ENCODE peak calls at places on chromosomes 6 and 20, in eight cellular contexts. D is SK-N-SH, J is GM23248, Z is OCI-LY7, C is GM23338, P is PC-3, T is hepatocyte, U is HCT116. S is an unnamed sample. For H3K9me2, the result is how much of the 10 kb centered on the place peaks cover.

GRCh38 chr6:132712366-132712765 is 1.5 kb downstream of the VNN1 start:
- DNase-seq in T (no peak), C (peak), J (peak), P (peak), U (no peak), D (no peak), Z (no peak), S (no peak)

GRCh38 chr20:46954490-46955038 is 59.9 kb downstream of the EYA2 start:
- DNase-seq in D (no peak), T (peak), U (no peak), P (peak), J (peak), C (no peak), Z (no peak), S (no peak)

GRCh38 chr6:129342243-129342642 is 367.7 kb downstream of the ARHGAP18 start:
- DNase-seq in J (peak), Z (no peak), D (no peak), U (no peak), T (no peak), P (no peak), C (no peak), S (no peak)

GRCh38 chr6:3139090-3139903 is 18.0 kb downstream of the TUBB2A start:
- DNase-seq in C (no peak), P (peak), U (no peak), J (peak), T (peak), D (no peak), Z (peak), S (no peak)

GRCh38 chr6:28522594-28523557 is 2.8 kb upstream of the GPX5 start:
- DNase-seq in U (no peak), J (no peak), P (no peak), D (no peak), Z (no peak), T (no peak), C (peak), S (no peak)

GRCh38 chr20:8654486-8654885 is 414.4 kb upstream of the PLCB4 start:
- DNase-seq in J (no peak), U (no peak), D (no peak), T (no peak), P (no peak), Z (no peak), C (no peak), S (no peak)

GRCh38 chr6:5997420-5998093 is 9.2 kb downstream of the NRN1 start:
- DNase-seq in T (no peak), D (peak), P (no peak), U (no peak), Z (peak), C (peak), J (peak), S (peak)

GRCh38 chr6:39490120-39490519 is 167.6 kb upstream of the KCNK16 start:
- DNase-seq in P (no peak), D (no peak), U (no peak), C (no peak), Z (no peak), T (no peak), J (no peak), S (no peak)

GRCh38 chr6:107786709-107787588 is 37.2 kb downstream of the SCML4 start:
- DNase-seq in D (no peak), T (no peak), J (no peak), Z (peak), C (no peak), P (no peak), U (no peak), S (peak)

GRCh38 chr6:16286151-16286522 is 47.8 kb downstream of the GMPR start:
- DNase-seq in Z (peak), J (peak), D (peak), T (peak), U (peak), P (peak), C (peak), S (peak)

GRCh38 chr6:159726196-159726917 is 949 bp upstream of the WTAP start:
- DNase-seq in J (no peak), C (no peak), D (no peak), T (no peak), P (peak), Z (no peak), U (no peak), S (no peak)

GRCh38 chr6:52539607-52540006 is 37.3 kb downstream of the TRAM2 start:
- DNase-seq in U (no peak), D (no peak), Z (no peak), J (peak), C (no peak), T (no peak), P (peak), S (no peak)

GRCh38 chr20:10536531-10536930 is 101.4 kb downstream of the SLX4IP start:
- DNase-seq in C (peak), T (peak), J (no peak), D (no peak), P (peak), Z (peak), U (no peak), S (peak)

GRCh38 chr20:1185781-1186334 is 1.1 kb upstream of the TMEM74B start:
- DNase-seq in P (peak), Z (peak), C (peak), T (peak), U (peak), J (peak), D (peak), S (peak)

GRCh38 chr6:56730663-56731529 is 88.2 kb upstream of the DST start:
- DNase-seq in J (peak), P (peak), Z (no peak), U (no peak), T (peak), D (no peak), C (no peak), S (no peak)

GRCh38 chr6:99613398-99613704 is 6.7 kb downstream of the PRDM13 start:
- DNase-seq in D (peak), Z (peak), U (no peak), T (peak), P (no peak), C (peak), J (peak), S (peak)

GRCh38 chr20:63051911-63052310 is 45.1 kb upstream of the BHLHE23 start:
- DNase-seq in T (no peak), C (no peak), Z (no peak), P (no peak), U (no peak), J (no peak), D (no peak), S (no peak)

GRCh38 chr6:106903299-106903698 is 71.2 kb downstream of the CD24 start:
- DNase-seq in T (no peak), U (no peak), J (no peak), P (no peak), D (no peak), Z (no peak), C (peak), S (no peak)

GRCh38 chr6:17584241-17584803 is 15.8 kb upstream of the FAM8A1 start:
- DNase-seq in D (peak), T (peak), J (peak), U (peak), Z (peak), C (peak), P (peak), S (peak)

GRCh38 chr6:156820089-156820798 is 43.1 kb downstream of the ARID1B start:
- DNase-seq in U (no peak), P (no peak), C (peak), Z (no peak), D (no peak), J (no peak), T (no peak), S (no peak)

GRCh38 chr6:15901141-15902115 is 227.5 kb upstream of the MYLIP start:
- DNase-seq in C (no peak), J (no peak), D (no peak), T (peak), P (no peak), Z (peak), U (no peak), S (peak)

GRCh38 chr6:96939019-96939805 is 14.7 kb downstream of the KLHL32 start:
- DNase-seq in J (peak), T (no peak), D (peak), U (peak), P (peak), C (no peak), Z (no peak), S (no peak)

GRCh38 chr6:158803733-158804143 is 15.4 kb downstream of the EZR start:
- DNase-seq in P (peak), U (no peak), C (peak), Z (peak), D (no peak), J (no peak), T (no peak), S (peak)

GRCh38 chr6:7424967-7425807 is 35.6 kb downstream of the RIOK1 start:
- DNase-seq in C (peak), U (peak), D (peak), P (peak), Z (peak), J (peak), T (peak), S (no peak)

GRCh38 chr6:152669894-152670293 is 27.8 kb upstream of the MYCT1 start:
- DNase-seq in P (peak), Z (peak), C (peak), J (peak), U (peak), D (peak), T (no peak), S (no peak)

GRCh38 chr6:22892452-22892851 is 323.1 kb downstream of the HDGFL1 start:
- DNase-seq in T (peak), P (peak), Z (no peak), D (no peak), U (no peak), C (no peak), J (peak), S (no peak)

GRCh38 chr20:47506335-47506734 is 4.6 kb downstream of the NCOA3 start:
- DNase-seq in C (no peak), J (no peak), T (no peak), U (no peak), P (peak), D (no peak), Z (no peak), S (no peak)

GRCh38 chr6:157020398-157021266 is 243.5 kb downstream of the ARID1B start:
- DNase-seq in C (peak), P (peak), D (peak), Z (peak), U (peak), J (peak), T (peak), S (peak)

GRCh38 chr6:42460892-42461291 is 9.2 kb upstream of the TRERF1 start:
- DNase-seq in D (no peak), P (no peak), Z (no peak), U (no peak), T (no peak), C (no peak), J (peak), S (no peak)

GRCh38 chr6:127435717-127436220 is 23.4 kb downstream of the KIAA0408 start:
- DNase-seq in U (no peak), Z (no peak), T (no peak), J (no peak), D (no peak), C (no peak), P (no peak), S (no peak)

GRCh38 chr20:33043731-33044181 is 9.9 kb upstream of the BPIFB3 start:
- DNase-seq in U (no peak), Z (no peak), P (no peak), C (no peak), T (no peak), D (no peak), J (no peak), S (no peak)

GRCh38 chr6:46796842-46797241 is 3.7 kb downstream of the MEP1A start:
- DNase-seq in U (no peak), C (no peak), Z (no peak), D (no peak), P (peak), J (no peak), T (no peak), S (no peak)

GRCh38 chr20:57509665-57510237 is 15.2 kb downstream of the CTCFL start:
- DNase-seq in Z (peak), U (peak), D (peak), J (peak), P (peak), C (peak), T (no peak), S (peak)

GRCh38 chr6:102387351-102388033 is 994.0 kb downstream of the GRIK2 start:
- DNase-seq in Z (no peak), P (peak), T (no peak), C (no peak), U (no peak), J (no peak), D (no peak), S (no peak)

GRCh38 chr6:63816979-63817436 is 181.4 kb downstream of the PHF3 start:
- DNase-seq in D (peak), U (no peak), P (peak), Z (peak), J (peak), C (peak), T (peak), S (no peak)

DNA sequence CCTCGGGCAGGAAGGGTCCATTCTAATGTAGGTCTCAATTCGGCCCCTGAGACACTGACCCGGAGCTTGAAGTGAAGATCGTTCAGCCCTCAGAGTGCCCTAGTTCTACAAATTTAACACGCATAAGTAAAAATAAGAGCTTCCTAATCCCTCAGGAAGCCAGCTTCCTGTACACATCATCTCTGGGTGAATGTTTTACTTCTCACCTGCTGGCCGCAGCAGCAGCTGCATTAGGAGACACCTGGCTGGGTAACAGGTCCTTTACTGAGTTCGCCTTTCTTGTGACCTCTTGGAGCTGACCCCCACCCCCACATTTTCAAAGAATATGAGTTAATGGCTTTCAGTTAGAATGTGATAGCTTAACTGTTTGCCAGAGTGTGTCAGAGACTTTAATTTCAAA is 165.0 kb downstream of the SMOC2 start:
- DNase-seq in U (no peak), D (no peak), C (no peak), J (no peak), Z (no peak), P (no peak), T (peak), S (peak)
- H3K9me2 ChIP-seq in U (under half), D (under half), C (under half), J (under half), Z (under half), P (under half), T (under half), S (under half)

DNA sequence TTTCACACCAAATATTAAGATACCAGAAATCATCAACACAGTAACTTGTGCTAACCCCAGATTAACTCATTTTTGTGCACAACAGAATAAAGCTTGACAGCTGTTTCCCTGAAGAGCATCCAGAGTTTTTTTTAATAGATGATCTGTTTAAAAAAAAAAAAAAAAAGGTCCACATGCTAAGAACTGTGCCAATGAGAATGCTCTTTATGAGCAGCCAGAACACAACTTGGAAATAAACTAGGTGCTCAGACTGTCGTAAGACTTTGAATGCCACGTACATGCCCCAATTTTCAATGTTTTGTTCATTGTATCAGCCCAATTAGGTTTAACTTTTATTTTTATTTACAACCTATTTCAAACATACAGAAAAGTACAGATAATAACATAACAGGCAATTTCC is 47.3 kb downstream of the STAU1 start:
- DNase-seq in J (peak), U (no peak), C (no peak), Z (no peak), D (no peak), P (no peak), T (no peak), S (no peak)
- H3K4me3 ChIP-seq in J (no peak), U (no peak), C (no peak), Z (no peak), D (no peak), P (no peak), T (no peak), S (no peak)

DNA sequence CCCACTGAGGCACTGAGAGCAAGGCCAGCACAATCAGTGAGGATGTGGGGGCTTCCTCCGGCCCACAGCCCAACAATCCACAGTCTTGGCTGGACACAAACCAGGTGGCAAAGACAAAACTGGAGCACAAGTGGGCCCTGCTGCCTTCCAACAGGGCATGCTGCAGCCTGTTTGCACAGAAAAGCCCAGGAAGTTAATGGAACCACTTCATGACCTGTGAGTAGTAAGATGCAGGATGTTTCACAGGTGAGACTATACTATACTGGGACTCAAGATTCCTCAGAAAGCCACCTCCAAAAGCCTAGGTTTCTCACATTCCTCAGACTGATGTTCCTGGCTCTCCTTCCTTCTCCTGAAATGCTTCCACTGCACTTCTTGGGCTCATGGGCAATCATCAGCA is 235.5 kb downstream of the KIF16B start:
- DNase-seq in Z (no peak), P (no peak), J (no peak), C (no peak), U (no peak), T (no peak), D (no peak), S (no peak)
- H3K9me2 ChIP-seq in Z (under half), P (under half), J (under half), C (under half), U (under half), T (under half), D (under half), S (under half)

DNA sequence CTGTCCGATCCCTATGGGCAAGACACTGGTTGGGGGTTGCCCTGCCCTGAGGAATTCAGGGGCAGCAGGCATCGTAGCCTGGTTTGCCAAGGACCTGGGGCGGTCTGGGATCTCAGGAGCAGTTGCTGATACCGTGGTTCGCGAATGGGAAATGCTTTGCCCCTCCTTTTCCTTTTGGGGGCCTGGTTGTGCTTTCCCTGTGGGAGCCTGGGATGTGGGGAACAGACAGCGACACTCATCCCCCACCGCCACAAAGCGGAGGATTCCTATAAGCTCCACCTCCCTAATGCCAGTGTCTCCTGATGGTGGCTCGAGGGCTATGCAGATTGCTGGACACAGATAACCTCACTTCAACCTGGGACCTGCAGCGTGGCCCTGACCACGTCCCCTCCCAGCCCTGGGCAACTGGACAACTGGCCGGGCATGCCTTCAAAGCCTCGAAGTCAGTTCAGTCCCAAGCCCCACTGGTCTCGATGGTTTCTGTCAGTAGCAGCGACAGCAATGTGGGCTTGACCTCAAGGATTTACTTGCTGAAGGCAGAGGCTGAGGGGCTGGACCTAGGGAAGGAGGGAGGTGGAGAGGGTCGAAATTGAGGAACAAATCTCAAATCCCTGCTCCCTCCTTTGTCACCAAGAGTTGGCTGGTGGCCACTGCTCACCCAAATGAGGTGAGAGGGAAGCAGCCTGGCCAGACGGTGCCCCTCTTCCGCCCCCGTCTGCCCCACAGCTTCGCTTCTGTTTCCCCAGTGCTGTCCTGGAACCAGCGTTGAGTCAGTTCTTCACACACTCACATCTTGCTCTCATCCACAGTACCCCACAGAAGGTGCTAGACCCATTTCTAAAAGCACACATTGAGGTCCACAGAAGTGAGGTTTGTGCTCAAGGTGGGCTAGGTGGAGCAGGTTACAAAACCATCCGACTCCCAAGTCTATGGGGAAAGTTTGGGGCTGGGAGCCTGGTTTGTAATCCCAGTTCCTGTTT is 3.5 kb downstream of the CEBPB start:
- DNase-seq in D (no peak), T (no peak), J (peak), C (peak), P (no peak), U (no peak), Z (no peak), S (no peak)
- H3K4me3 ChIP-seq in D (peak), T (peak), J (peak), C (peak), P (peak), U (no peak), Z (peak), S (no peak)

GRCh38 chr20:11906626-11907480 is 10.8 kb upstream of the BTBD3 start:
- DNase-seq in T (no peak), U (no peak), J (no peak), P (peak), Z (no peak), C (no peak), D (no peak), S (no peak)

GRCh38 chr20:11907621-11908020 is 10.1 kb upstream of the BTBD3 start:
- DNase-seq in Z (no peak), T (no peak), U (no peak), D (no peak), J (peak), C (no peak), P (no peak), S (no peak)

GRCh38 chr20:11905460-11906150 is 12.1 kb upstream of the BTBD3 start:
- DNase-seq in C (no peak), U (no peak), Z (no peak), D (no peak), P (no peak), J (peak), T (peak), S (no peak)

GRCh38 chr20:11901127-11901526 is 16.6 kb upstream of the BTBD3 start:
- DNase-seq in C (peak), J (peak), U (no peak), T (no peak), D (no peak), P (peak), Z (no peak), S (no peak)

DNA sequence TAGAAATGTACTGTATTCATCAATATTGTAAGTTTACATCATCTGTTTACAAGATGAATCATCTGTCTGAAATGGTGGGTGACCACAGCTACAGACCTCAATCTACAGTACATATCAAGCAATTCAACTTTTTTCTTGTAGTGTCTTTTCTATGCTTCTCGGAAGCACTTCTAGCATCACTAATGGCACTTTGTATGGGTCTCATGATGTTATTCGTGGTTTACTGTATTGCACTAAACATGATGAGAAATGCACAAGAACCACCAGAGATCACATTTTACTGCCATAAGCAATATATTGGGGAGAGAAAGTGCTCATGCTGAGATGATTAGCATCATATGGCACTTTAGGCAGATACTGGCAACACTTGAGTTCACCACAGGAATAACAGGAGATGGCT is 15.4 kb upstream of the BTBD3 start:
- DNase-seq in C (no peak), U (no peak), T (no peak), P (peak), Z (no peak), D (no peak), J (peak), S (no peak)
- H3K9me2 ChIP-seq in C (under half), U (under half), T (under half), P (under half), Z (under half), D (under half), J (under half), S (under half)

GRCh38 chr6:32842021-32842650 is 1.7 kb downstream of the PSMB8 start:
- DNase-seq in C (no peak), J (no peak), D (no peak), T (no peak), Z (no peak), P (no peak), U (no peak), S (no peak)
- H3K4me3 ChIP-seq in C (no peak), J (no peak), D (no peak), T (no peak), Z (peak), P (no peak), U (no peak), S (no peak)

S was measured in MM.1S.